ENCODE peak calls at places on chromosomes 4 and X, in six cellular contexts. Y is K562, Q is GM23338, V is upper lobe of left lung, M is Panc1, R is HepG2. J is an unnamed sample.
A peak's percentile ranks its signal among the peaks of the same experiment; 100 is the strongest.

GRCh38 chrX:53317365-53318069 is 36.1 kb upstream of the IQSEC2 start:
- ATAC-seq in Y (peak; percentile 91), Q (peak; percentile 75), V (peak; percentile 82), M (peak; percentile 71), R (peak; percentile 89), J (peak; percentile 70)

GRCh38 chr4:150212485-150212884 is 134.2 kb downstream of the DCLK2 start:
- ATAC-seq in Y (no peak), Q (no peak), V (no peak), M (no peak), R (no peak), J (no peak)

GRCh38 chr4:47744253-47744652 is 93.6 kb downstream of the CORIN start:
- ATAC-seq in Y (no peak), Q (no peak), V (no peak), M (no peak), R (no peak), J (no peak)

GRCh38 chr4:54840992-54841768 is 183.4 kb downstream of the KIT start:
- ATAC-seq in Y (no peak), Q (peak; percentile 49), V (no peak), M (no peak), R (no peak), J (no peak)

GRCh38 chrX:51281758-51282318 is 50.8 kb upstream of the NUDT10 start:
- ATAC-seq in Y (no peak), Q (no peak), V (no peak), M (no peak), R (no peak), J (no peak)

GRCh38 chr4:184838249-184839074 is 12.7 kb upstream of the ACSL1 start:
- ATAC-seq in Y (peak; percentile 72), Q (no peak), V (no peak), M (no peak), R (peak; percentile 85), J (no peak)

GRCh38 chr4:139817657-139818452 is 152.2 kb downstream of the MGST2 start:
- ATAC-seq in Y (no peak), Q (no peak), V (no peak), M (no peak), R (no peak), J (peak; percentile 51)

GRCh38 chrX:40065291-40066046 is 32.3 kb downstream of the BCOR start:
- ATAC-seq in Y (no peak), Q (no peak), V (no peak), M (no peak), R (no peak), J (no peak)

GRCh38 chrX:136028383-136028984 is 43.2 kb downstream of the SLC9A6 start:
- ATAC-seq in Y (peak; percentile 75), Q (no peak), V (peak; percentile 70), M (peak; percentile 94), R (no peak), J (peak; percentile 58)

DNA sequence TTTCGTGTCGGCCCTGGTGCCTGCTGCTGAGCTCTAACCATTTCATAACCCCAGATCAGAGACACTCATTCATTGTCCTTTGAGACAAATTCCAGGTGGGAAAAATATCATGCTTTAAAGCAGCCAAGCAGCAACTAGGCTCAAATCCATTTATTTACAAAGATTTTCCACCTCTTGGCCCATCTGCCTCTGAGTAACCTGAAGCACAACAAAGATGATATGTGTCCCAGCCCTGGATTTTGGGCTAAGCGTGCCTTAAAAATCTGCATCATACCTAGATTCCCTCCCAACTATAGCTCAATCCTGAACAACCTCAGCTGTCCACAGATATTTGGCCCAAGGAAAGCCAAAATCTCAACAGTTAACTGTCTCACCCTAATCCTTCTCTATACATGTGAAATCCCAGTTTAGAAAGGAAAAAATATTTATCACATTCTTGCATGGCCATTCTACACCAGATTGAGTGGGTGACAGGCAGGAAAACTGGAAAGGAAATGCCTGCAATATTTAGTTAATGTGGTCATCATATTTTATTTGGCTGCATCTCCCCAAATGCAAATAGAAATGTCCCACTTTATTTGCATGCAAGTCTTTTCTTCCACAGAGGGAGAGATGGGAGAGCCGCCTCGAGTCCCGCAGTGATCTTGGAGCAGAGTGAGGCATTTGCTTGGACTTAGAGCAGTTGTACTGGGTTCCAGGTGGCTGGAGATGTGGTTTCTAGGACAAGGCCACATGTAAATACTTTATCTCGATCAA is 146.4 kb upstream of the EOLA2 start:
- ATAC-seq in Y (no peak), Q (no peak), V (no peak), M (peak; percentile 78), R (no peak), J (no peak)
- TF ChIP-seq POLR2AphosphoS5 in Y (no peak), Q (no peak), V (no peak), M (no peak), R (no peak), J (no peak)

GRCh38 chr4:1711055-1711905 is 839 bp downstream of the SLBP start:
- ATAC-seq in Y (peak; percentile 22), Q (peak; percentile 2), V (peak; percentile 19), M (peak; percentile 2), R (peak; percentile 14), J (no peak)
- TF ChIP-seq POLR2AphosphoS5 in Y (no peak), Q (no peak), V (no peak), M (no peak), R (no peak), J (no peak)

GRCh38 chr4:120066525-120067333 is at the start of gene MAD2L1:
- ATAC-seq in Y (peak; percentile 91), Q (peak; percentile 92), V (peak; percentile 100), M (peak; percentile 97), R (peak; percentile 94), J (peak; percentile 99)
- TF ChIP-seq POLR2AphosphoS5 in Y (peak; percentile 94), Q (peak; percentile 97), V (peak; percentile 97), M (peak; percentile 92), R (peak; percentile 96), J (peak; percentile 98)

GRCh38 chr4:163172666-163173065 is 6.0 kb upstream of the NAF1 start:
- ATAC-seq in Y (no peak), Q (no peak), V (no peak), M (no peak), R (no peak), J (no peak)

GRCh38 chr4:163180087-163180486 is 13.4 kb upstream of the NAF1 start:
- ATAC-seq in Y (peak; percentile 87), Q (no peak), V (no peak), M (no peak), R (no peak), J (no peak)

GRCh38 chr4:163179207-163179606 is 12.5 kb upstream of the NAF1 start:
- ATAC-seq in Y (no peak), Q (no peak), V (no peak), M (no peak), R (no peak), J (no peak)

GRCh38 chr4:163173713-163174112 is 7.0 kb upstream of the NAF1 start:
- ATAC-seq in Y (no peak), Q (no peak), V (no peak), M (no peak), R (no peak), J (no peak)

DNA sequence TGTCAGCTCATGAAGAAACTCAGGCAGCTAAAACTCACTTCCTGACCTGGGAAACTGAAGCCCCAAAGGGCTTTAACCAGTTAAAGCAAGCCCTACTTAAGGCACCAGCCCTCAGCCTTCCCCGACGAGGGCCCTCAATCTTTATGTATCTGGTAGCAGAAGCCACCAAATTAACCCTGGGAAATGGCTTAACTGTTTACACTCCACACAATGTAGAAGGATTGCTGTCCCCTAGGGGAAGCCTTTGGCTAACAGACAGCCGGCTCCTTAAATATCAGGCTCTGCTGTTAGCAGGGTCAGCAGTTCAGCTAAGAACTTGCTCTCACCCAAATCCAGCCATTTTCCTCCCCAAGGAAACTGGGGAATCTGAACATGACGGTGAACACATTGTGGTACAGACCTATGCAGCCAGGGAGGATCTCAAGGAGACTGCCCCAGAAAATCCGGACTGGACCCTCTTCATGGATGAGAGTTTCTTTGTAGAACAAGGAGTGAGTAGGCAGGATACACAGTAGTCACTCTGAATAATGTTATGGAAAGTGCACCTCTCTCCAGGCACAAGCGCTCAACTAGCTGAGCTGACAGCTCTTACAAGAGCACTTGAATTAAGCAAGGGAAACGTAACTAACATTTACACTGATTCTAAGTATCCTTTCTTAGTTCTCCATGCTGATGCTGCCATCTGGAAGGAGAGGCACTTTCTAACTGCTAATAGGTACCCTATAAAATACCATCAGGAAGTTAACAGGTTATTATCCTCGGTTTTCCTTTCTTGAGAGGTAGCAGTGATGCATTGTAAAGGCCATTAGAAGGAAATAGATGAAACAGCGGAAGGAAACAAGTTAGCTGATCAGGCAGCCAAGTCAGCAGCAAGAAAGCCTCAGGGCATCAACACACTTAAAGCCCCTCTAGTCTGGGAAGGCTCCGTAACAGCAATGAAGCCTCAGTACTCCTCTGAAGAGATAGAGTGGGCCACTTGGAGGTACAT is 9.6 kb upstream of the NAF1 start:
- ATAC-seq in Y (peak; percentile 44), Q (peak; percentile 49), V (no peak), M (no peak), R (no peak), J (no peak)
- TF ChIP-seq POLR2AphosphoS5 in Y (no peak), Q (no peak), V (no peak), M (no peak), R (no peak), J (no peak)

DNA sequence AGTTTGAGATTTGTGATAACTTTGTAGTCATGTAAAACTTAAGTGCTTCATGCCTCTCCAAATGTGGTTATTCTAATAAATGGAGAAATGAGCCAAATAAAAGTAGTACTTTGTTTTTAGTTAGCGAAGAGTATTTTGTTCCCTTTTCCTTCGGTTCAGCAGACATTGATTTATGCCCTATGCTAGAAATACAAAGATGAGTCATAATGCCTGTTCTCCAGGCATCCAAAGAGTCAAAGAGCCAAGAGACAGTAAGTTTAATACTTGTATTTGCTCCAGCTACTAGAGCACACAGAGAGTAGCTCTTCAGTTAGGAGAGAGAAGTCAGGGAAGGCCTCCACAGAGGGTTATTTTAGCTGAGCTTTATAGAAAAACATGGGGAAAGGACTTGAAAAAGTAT is 38.8 kb downstream of the PLAC8 start:
- ATAC-seq in Y (no peak), Q (no peak), V (peak; percentile 36), M (no peak), R (no peak), J (peak; percentile 76)
- TF ChIP-seq POLR2AphosphoS5 in Y (no peak), Q (no peak), V (no peak), M (no peak), R (no peak), J (peak; percentile 37)

GRCh38 chr4:31390849-31391248 is 670.7 kb downstream of the PCDH7 start:
- ATAC-seq in Y (no peak), Q (no peak), V (no peak), M (no peak), R (no peak), J (no peak)
- TF ChIP-seq POLR2AphosphoS5 in Y (no peak), Q (no peak), V (no peak), M (no peak), R (no peak), J (no peak)

GRCh38 chr4:120400441-120400840 is 333.8 kb upstream of the MAD2L1 start:
- ATAC-seq in Y (no peak), Q (no peak), V (no peak), M (no peak), R (no peak), J (no peak)
- TF ChIP-seq POLR2AphosphoS5 in Y (no peak), Q (no peak), V (no peak), M (no peak), R (no peak), J (no peak)

GRCh38 chrX:4179031-4179430 is 465.6 kb upstream of the PRKX start:
- ATAC-seq in Y (no peak), Q (no peak), V (no peak), M (no peak), R (no peak), J (no peak)
- TF ChIP-seq POLR2AphosphoS5 in Y (no peak), Q (no peak), V (no peak), M (no peak), R (no peak), J (no peak)